ENCODE peak calls at places on chromosomes 13 and 19, in six cellular contexts. D is IMR-90, H is H9, Y is neuronal stem cell, G is H1, B is trophoblast cell. O is an unnamed sample.
A peak's percentile ranks its signal among the peaks of the same experiment; 100 is the strongest.

GRCh38 chr13:93603043-93603442 is 376.4 kb downstream of the GPC6 start:
- DNase-seq in D (peak; percentile 82), H (no peak), G (no peak), Y (no peak), B (no peak), O (peak; percentile 45)

GRCh38 chr19:48858984-48859710 is 9.3 kb downstream of the PLEKHA4 start:
- DNase-seq in Y (no peak), D (no peak), G (peak; percentile 69), H (peak; percentile 77), B (peak; percentile 80), O (no peak)

GRCh38 chr19:1825909-1826556 is 14.0 kb upstream of the ATP8B3 start:
- DNase-seq in Y (peak; percentile 84), D (peak; percentile 56), H (peak; percentile 90), G (peak; percentile 97), B (peak; percentile 92), O (peak; percentile 80)

GRCh38 chr19:51027873-51028272 is 1.5 kb upstream of the KLK11 start:
- DNase-seq in H (no peak), B (no peak), G (no peak), D (no peak), Y (no peak), O (no peak)

GRCh38 chr13:52695856-52696255 is 43.2 kb downstream of the SUGT1 start:
- DNase-seq in Y (no peak), B (no peak), G (no peak), D (peak; percentile 67), H (no peak), O (peak; percentile 74)

GRCh38 chr19:3986260-3987041 is 1.2 kb upstream of the EEF2 start:
- DNase-seq in Y (peak; percentile 52), B (peak; percentile 87), D (peak; percentile 73), H (peak; percentile 81), G (no peak), O (peak; percentile 88)

GRCh38 chr19:58170860-58171259 is 12.0 kb upstream of the ZNF274 start:
- DNase-seq in D (peak; percentile 42), Y (no peak), B (peak; percentile 36), G (no peak), H (no peak), O (peak; percentile 17)

GRCh38 chr19:343941-344624 is 513 bp downstream of the MIER2 start:
- DNase-seq in D (no peak), Y (peak; percentile 39), B (peak; percentile 6), G (peak; percentile 59), H (no peak), O (peak; percentile 54)

GRCh38 chr13:41613471-41613870 is 156.1 kb downstream of the RGCC start:
- DNase-seq in Y (no peak), B (peak; percentile 9), H (no peak), G (no peak), D (no peak), O (peak; percentile 31)

GRCh38 chr13:105338044-105338443 is 1197.4 kb downstream of the EFNB2 start:
- DNase-seq in D (no peak), H (no peak), B (peak; percentile 52), G (no peak), Y (no peak), O (no peak)

GRCh38 chr13:105341758-105342157 is 1193.7 kb downstream of the EFNB2 start:
- DNase-seq in D (no peak), G (no peak), B (no peak), H (no peak), Y (no peak), O (no peak)

GRCh38 chr13:105341256-105341655 is 1194.2 kb downstream of the EFNB2 start:
- DNase-seq in H (no peak), Y (no peak), D (no peak), G (no peak), B (no peak), O (no peak)

GRCh38 chr13:105338773-105339172 is 1196.7 kb downstream of the EFNB2 start:
- DNase-seq in H (no peak), Y (no peak), B (peak; percentile 6), G (no peak), D (no peak), O (no peak)

GRCh38 chr13:105340061-105340606 is 1195.3 kb downstream of the EFNB2 start:
- DNase-seq in D (no peak), G (no peak), B (no peak), H (no peak), Y (no peak), O (no peak)
- H3K14ac ChIP-seq in D (no peak overlapping the region), G (no peak overlapping the region), B (no peak overlapping the region), H (no peak overlapping the region), Y (no peak overlapping the region), O (no peak overlapping the region)

GRCh38 chr19:18292460-18292809 is 11.0 kb upstream of the JUND start:
- DNase-seq in Y (no peak), D (no peak), G (peak; percentile 82), B (peak; percentile 86), H (peak; percentile 71), O (no peak)

GRCh38 chr19:18290250-18291018 is 9.0 kb upstream of the JUND start:
- DNase-seq in B (no peak), D (peak; percentile 52), G (no peak), H (no peak), Y (no peak), O (no peak)

GRCh38 chr19:18291019-18291524 is 9.7 kb upstream of the JUND start:
- DNase-seq in G (no peak), Y (no peak), H (no peak), D (no peak), B (no peak), O (no peak)

GRCh38 chr19:18292810-18293641 is 11.6 kb upstream of the JUND start:
- DNase-seq in B (peak; percentile 97), D (peak; percentile 57), G (peak; percentile 94), H (peak; percentile 96), Y (peak; percentile 82), O (peak; percentile 78)

GRCh38 chr19:18291590-18292459 is 10.4 kb upstream of the JUND start:
- DNase-seq in G (peak; percentile 88), Y (no peak), H (peak; percentile 81), B (peak; percentile 80), D (peak; percentile 75), O (peak; percentile 87)
- H3K23ac ChIP-seq in G (no peak overlapping the region), Y (peak overlapping the region; percentile 32), H (no peak overlapping the region), B (no peak overlapping the region), D (peak overlapping the region; percentile 93), O (peak overlapping the region; percentile 2)

GRCh38 chr13:104782741-104783140 is 1716.5 kb upstream of the SLC10A2 start:
- DNase-seq in H (no peak), Y (no peak), G (no peak), B (no peak), D (no peak), O (peak; percentile 16)

GRCh38 chr13:104773775-104774174 is 1707.6 kb upstream of the SLC10A2 start:
- DNase-seq in Y (peak; percentile 35), B (peak; percentile 77), D (peak; percentile 54), G (peak; percentile 51), H (no peak), O (peak; percentile 82)

GRCh38 chr13:104779311-104779710 is 1713.1 kb upstream of the SLC10A2 start:
- DNase-seq in B (no peak), Y (peak; percentile 4), D (peak; percentile 64), G (no peak), H (peak; percentile 50), O (peak; percentile 28)
- H3K14ac ChIP-seq in B (no peak overlapping the region), Y (no peak overlapping the region), D (no peak overlapping the region), G (no peak overlapping the region), H (no peak overlapping the region), O (no peak overlapping the region)

DNA sequence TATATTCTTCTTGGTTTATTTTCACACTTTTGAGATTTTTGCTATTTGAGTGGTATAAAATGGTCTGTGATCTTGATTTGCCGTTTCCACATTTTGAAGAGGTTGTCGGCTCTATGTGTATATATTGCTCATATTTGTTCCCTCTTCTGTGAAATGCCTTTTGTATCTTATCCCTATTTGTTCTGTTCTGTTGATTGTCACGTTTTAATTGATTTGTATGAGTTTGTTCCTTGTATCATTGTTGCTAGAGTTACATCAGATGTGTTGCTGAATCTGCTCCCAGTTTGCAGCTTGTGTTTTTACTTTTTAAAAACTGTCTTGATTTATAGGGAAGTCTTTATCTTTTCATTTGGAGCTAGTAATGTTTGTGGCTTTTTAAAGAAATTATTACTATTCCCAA is 17.1 kb downstream of the USPL1 start:
- DNase-seq in D (no peak), Y (no peak), B (no peak), H (no peak), G (no peak), O (no peak)
- H3K23ac ChIP-seq in D (no peak overlapping the region), Y (no peak overlapping the region), B (no peak overlapping the region), H (no peak overlapping the region), G (no peak overlapping the region), O (no peak overlapping the region)

DNA sequence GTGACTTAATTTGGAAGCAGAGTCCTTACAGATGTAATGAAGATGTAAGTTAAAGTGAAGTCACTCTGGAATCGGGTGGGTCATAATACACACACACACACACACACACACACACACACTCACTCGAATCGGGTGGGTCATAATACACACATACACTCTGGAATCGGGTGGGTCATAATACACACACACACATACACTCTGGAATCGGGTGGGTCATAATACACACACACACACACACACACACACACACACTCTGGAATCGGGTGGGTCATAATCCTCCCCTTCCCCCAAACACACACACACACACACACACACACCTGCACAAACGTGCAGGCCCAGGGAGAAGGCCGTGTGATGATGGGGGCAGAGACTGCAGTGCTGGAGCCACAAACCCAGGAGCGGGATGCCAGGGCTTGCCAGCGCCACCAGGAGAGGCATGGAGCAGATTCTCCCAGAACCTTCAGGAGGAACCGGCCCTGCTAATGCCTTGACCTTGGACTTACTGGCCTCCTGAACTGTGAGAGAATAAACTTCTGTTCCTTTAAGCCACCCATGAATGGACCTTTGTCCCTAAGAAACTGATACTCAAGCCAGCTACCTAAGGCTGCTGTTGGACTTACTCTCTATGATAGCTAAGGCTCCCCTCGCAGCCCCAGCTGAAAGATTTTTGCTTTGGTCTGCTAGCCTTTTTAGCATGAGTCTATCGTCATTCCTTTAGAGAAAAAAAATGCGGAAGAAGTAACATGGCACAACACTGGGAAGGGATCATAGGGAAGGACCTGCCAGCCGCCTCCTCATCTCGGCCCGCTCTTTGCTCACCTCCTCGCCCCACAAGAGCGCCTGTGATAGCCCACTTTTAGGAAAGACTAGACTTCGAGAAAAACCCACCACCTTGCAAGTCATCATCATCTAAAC is 136.2 kb upstream of the RNF113B start:
- DNase-seq in B (no peak), Y (no peak), H (no peak), G (no peak), D (no peak), O (no peak)
- H3K14ac ChIP-seq in B (no peak overlapping the region), Y (no peak overlapping the region), H (no peak overlapping the region), G (no peak overlapping the region), D (no peak overlapping the region), O (peak overlapping the region; percentile 41)

DNA sequence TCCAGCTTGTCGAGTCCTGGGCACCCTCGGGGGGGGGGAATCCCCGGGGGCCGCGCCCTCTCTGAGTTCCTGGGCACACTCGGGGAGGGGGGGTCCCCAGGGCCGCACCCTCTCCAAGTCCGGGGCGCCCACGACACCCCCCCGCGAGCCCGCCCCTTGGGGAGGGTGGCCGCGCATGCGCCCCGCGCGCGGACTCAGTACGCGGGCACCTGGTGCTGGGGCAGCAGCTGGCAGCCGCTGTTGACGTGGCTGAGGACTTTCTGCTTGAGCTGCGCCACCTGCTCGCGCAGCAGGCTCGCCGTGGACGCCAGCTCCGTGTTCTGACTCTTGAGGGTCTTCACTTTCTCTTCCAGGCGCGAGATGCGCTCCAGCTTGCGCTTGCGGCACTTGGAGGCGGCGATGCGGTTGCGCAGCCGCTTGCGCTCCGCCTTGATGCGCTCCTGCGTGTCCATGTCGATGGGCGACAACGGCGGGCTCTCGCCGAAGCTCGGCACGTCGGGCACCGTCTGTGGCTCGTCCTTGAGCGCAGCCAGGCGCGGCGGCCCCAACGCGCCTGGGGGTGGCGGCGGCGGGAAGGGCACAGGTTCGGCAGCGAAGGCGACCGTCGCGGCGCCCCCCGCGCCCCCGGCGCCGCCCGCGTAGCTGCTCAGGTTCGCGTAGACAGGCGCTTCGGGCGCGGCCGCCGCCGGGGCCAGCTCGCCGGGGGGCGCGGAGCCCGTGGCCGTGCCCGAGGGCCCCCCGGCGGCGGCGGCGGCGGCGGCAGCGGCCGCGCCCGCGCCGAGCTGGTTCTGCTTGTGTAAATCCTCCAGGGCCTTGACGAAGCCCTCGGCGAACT is 958 bp downstream of the JUND start:
- DNase-seq in Y (no peak), B (peak; percentile 79), D (peak; percentile 69), G (peak; percentile 76), H (peak; percentile 60), O (peak; percentile 91)
- H3K23ac ChIP-seq in Y (peak overlapping the region; percentile 95), B (no peak overlapping the region), D (peak overlapping the region; percentile 99), G (no peak overlapping the region), H (no peak overlapping the region), O (no peak overlapping the region)